ENCODE peak calls at places on chromosomes 12 and 14, in five cellular contexts. Y is T-helper 2 cell, V is B cell, Z is adrenal gland, J is AG08395. X is an unnamed sample.

GRCh38 chr14:104246401-104247335 is 108.3 kb downstream of the KIF26A start:
- DNase-seq in Y (no peak), V (peak; percentile 35), Z (peak; percentile 77), J (no peak), X (peak; percentile 56)

GRCh38 chr12:79618848-79619404 is 71.8 kb downstream of the PAWR start:
- DNase-seq in Y (no peak), V (no peak), Z (no peak), J (peak; percentile 37), X (no peak)

GRCh38 chr12:76018111-76018510 is 13.5 kb downstream of the PHLDA1 start:
- DNase-seq in Y (no peak), V (no peak), Z (no peak), J (no peak), X (no peak)

GRCh38 chr14:104139460-104140212 is 1.2 kb downstream of the KIF26A start:
- DNase-seq in Y (no peak), V (peak; percentile 33), Z (no peak), J (no peak), X (peak; percentile 53)

GRCh38 chr14:57657487-57657886 is 163.8 kb upstream of the CCDC198 start:
- DNase-seq in Y (no peak), V (no peak), Z (no peak), J (peak; percentile 9), X (no peak)

GRCh38 chr12:92047058-92047826 is 98.4 kb downstream of the BTG1 start:
- DNase-seq in Y (no peak), V (no peak), Z (no peak), J (no peak), X (no peak)

GRCh38 chr14:104919993-104920315 is 4.7 kb upstream of the PLD4 start:
- DNase-seq in Y (no peak), V (no peak), Z (no peak), J (no peak), X (no peak)

GRCh38 chr14:75307700-75308379 is 29.2 kb downstream of the FOS start:
- DNase-seq in Y (peak; percentile 39), V (peak; percentile 68), Z (peak; percentile 88), J (peak; percentile 79), X (peak; percentile 88)

GRCh38 chr12:42669471-42669997 is 80.0 kb upstream of the PRICKLE1 start:
- DNase-seq in Y (no peak), V (no peak), Z (no peak), J (no peak), X (no peak)

GRCh38 chr12:11881835-11882234 is 188.9 kb upstream of the BCL2L14 start:
- DNase-seq in Y (no peak), V (no peak), Z (no peak), J (no peak), X (no peak)

GRCh38 chr12:105334001-105334400 is 3.5 kb downstream of the C12orf75 start:
- DNase-seq in Y (no peak), V (no peak), Z (no peak), J (no peak), X (no peak)

GRCh38 chr14:71783786-71784185 is 148.4 kb upstream of the RGS6 start:
- DNase-seq in Y (no peak), V (no peak), Z (no peak), J (no peak), X (no peak)

GRCh38 chr12:58341791-58342190 is 400.4 kb downstream of the ATP23 start:
- DNase-seq in Y (no peak), V (no peak), Z (no peak), J (no peak), X (no peak)

GRCh38 chr12:47920913-47921312 is 16.1 kb upstream of the VDR start:
- DNase-seq in Y (no peak), V (no peak), Z (no peak), J (no peak), X (no peak)

GRCh38 chr12:111395557-111396187 is 10.1 kb upstream of the SH2B3 start:
- DNase-seq in Y (no peak), V (no peak), Z (no peak), J (no peak), X (no peak)

GRCh38 chr12:131229426-131230339 is 276.0 kb downstream of the ADGRD1 start:
- DNase-seq in Y (no peak), V (no peak), Z (peak; percentile 45), J (no peak), X (peak; percentile 58)

GRCh38 chr12:76883826-76884225 is 5.0 kb upstream of the CSRP2 start:
- DNase-seq in Y (no peak), V (no peak), Z (peak; percentile 41), J (no peak), X (no peak)

GRCh38 chr12:6917491-6918231 is 3.3 kb downstream of the ENO2 start:
- DNase-seq in Y (no peak), V (no peak), Z (no peak), J (no peak), X (no peak)

GRCh38 chr12:58629376-58629775 is 290.9 kb downstream of the LRIG3 start:
- DNase-seq in Y (no peak), V (no peak), Z (no peak), J (no peak), X (no peak)

GRCh38 chr14:51094282-51094821 is 553 bp downstream of the TRIM9 start:
- DNase-seq in Y (no peak), V (no peak), Z (no peak), J (no peak), X (peak; percentile 62)